ENCODE peak calls at places on chromosomes 11 and 22, in six cellular contexts. One of them, this sample, is unnamed.

GRCh38 chr22:21726650-21727049 is 8.9 kb downstream of the YPEL1 start:
- DNase-seq in endothelial cell of umbilical vein: no peak
- DNase-seq in HepG2: peak
- DNase-seq in A549: peak
- DNase-seq in K562: peak
- DNase-seq in GM12878: no peak
- DNase-seq in this sample: peak

GRCh38 chr11:65262775-65263174 is 1.0 kb downstream of the POLA2 start:
- DNase-seq in A549: no peak
- DNase-seq in K562: peak
- DNase-seq in GM12878: no peak
- DNase-seq in HepG2: no peak
- DNase-seq in endothelial cell of umbilical vein: no peak
- DNase-seq in this sample: peak

GRCh38 chr22:36760716-36761115 is 15.2 kb downstream of the IFT27 start:
- DNase-seq in A549: no peak
- DNase-seq in GM12878: no peak
- DNase-seq in HepG2: no peak
- DNase-seq in endothelial cell of umbilical vein: no peak
- DNase-seq in K562: no peak
- DNase-seq in this sample: no peak

GRCh38 chr11:120956710-120957500 is 67.0 kb upstream of the TBCEL start:
- DNase-seq in GM12878: no peak
- DNase-seq in K562: no peak
- DNase-seq in A549: no peak
- DNase-seq in HepG2: no peak
- DNase-seq in endothelial cell of umbilical vein: no peak
- DNase-seq in this sample: peak

GRCh38 chr11:5593146-5593545 is 3.3 kb upstream of the TRIM6 start:
- DNase-seq in GM12878: no peak
- DNase-seq in K562: no peak
- DNase-seq in A549: no peak
- DNase-seq in endothelial cell of umbilical vein: no peak
- DNase-seq in HepG2: no peak
- DNase-seq in this sample: no peak

GRCh38 chr11:65640483-65641207 is 2.7 kb downstream of the SIPA1 start:
- DNase-seq in A549: no peak
- DNase-seq in HepG2: no peak
- DNase-seq in GM12878: no peak
- DNase-seq in K562: no peak
- DNase-seq in endothelial cell of umbilical vein: no peak
- DNase-seq in this sample: peak

GRCh38 chr22:40605676-40606250 is 30.8 kb downstream of the MRTFA start:
- DNase-seq in HepG2: no peak
- DNase-seq in GM12878: no peak
- DNase-seq in endothelial cell of umbilical vein: no peak
- DNase-seq in K562: no peak
- DNase-seq in A549: no peak
- DNase-seq in this sample: no peak

GRCh38 chr22:20407829-20408228 is 13.9 kb downstream of the ZNF74 start:
- DNase-seq in GM12878: no peak
- DNase-seq in endothelial cell of umbilical vein: no peak
- DNase-seq in K562: peak
- DNase-seq in HepG2: no peak
- DNase-seq in A549: no peak
- DNase-seq in this sample: no peak

GRCh38 chr22:44575344-44576268 is 77.6 kb upstream of the RTL6 start:
- DNase-seq in GM12878: no peak
- DNase-seq in endothelial cell of umbilical vein: no peak
- DNase-seq in K562: no peak
- DNase-seq in HepG2: no peak
- DNase-seq in A549: no peak
- DNase-seq in this sample: peak

GRCh38 chr22:24189249-24190158 is 8.2 kb downstream of the SUSD2 start:
- DNase-seq in GM12878: no peak
- DNase-seq in endothelial cell of umbilical vein: peak
- DNase-seq in HepG2: peak
- DNase-seq in K562: peak
- DNase-seq in A549: peak
- DNase-seq in this sample: peak

GRCh38 chr22:40482886-40483285 is 112.5 kb downstream of the SGSM3 start:
- DNase-seq in A549: no peak
- DNase-seq in K562: no peak
- DNase-seq in endothelial cell of umbilical vein: no peak
- DNase-seq in GM12878: no peak
- DNase-seq in HepG2: no peak
- DNase-seq in this sample: no peak

GRCh38 chr22:27046126-27046525 is 388.7 kb downstream of the MIAT start:
- DNase-seq in A549: no peak
- DNase-seq in K562: no peak
- DNase-seq in HepG2: no peak
- DNase-seq in endothelial cell of umbilical vein: no peak
- DNase-seq in GM12878: no peak
- DNase-seq in this sample: no peak

DNA sequence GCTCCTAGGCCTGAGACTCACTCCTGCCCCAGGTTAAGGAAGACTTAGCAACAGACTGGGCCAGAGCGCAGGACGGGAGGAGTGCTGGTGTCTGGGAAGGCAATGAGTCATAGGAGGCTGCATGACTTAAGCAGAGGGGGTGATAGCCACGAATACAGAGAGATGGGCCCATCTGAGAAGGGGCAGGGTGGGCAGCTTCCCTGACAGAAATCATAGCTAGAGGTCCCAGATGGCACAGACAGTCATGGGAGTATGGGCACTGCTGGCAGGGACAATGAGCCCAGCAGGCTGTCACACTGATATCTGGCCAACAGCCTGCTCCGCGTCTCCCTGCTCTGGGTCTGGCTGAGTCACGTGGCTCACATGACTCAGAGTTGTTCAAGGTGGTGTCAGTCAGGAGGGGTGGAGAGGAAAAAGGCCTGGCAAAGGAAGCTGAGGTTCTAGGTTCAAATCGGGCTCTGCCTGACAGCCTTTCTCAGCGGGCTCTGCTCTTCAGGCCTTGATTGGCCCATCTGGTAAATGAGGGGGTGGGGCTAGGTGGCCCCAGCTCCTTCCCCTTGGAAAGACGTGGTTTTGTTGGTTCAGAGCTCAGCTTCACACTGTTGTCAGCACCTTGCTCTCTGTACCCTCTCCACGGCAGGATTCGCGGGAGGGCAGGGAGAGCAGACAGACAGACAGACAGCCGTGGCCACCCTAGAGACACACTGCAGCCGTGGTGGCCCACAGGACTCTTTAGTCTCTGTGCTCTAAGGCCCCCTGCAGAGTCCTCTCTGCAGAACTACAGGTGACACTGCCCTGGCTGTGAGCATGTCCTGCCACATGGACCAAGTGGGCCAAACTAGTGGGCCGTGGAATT is 47.8 kb downstream of the DBX1 start:
- DNase-seq in HepG2: no peak
- DNase-seq in K562: peak
- DNase-seq in A549: peak
- DNase-seq in GM12878: no peak
- DNase-seq in endothelial cell of umbilical vein: peak
- DNase-seq in this sample: peak
- TF ChIP-seq MYC in HepG2: no peak
- TF ChIP-seq MYC in K562: peak
- TF ChIP-seq MYC in A549: no peak
- TF ChIP-seq MYC in GM12878: no peak
- TF ChIP-seq MYC in endothelial cell of umbilical vein: no peak
- TF ChIP-seq MYC in this sample: no peak

DNA sequence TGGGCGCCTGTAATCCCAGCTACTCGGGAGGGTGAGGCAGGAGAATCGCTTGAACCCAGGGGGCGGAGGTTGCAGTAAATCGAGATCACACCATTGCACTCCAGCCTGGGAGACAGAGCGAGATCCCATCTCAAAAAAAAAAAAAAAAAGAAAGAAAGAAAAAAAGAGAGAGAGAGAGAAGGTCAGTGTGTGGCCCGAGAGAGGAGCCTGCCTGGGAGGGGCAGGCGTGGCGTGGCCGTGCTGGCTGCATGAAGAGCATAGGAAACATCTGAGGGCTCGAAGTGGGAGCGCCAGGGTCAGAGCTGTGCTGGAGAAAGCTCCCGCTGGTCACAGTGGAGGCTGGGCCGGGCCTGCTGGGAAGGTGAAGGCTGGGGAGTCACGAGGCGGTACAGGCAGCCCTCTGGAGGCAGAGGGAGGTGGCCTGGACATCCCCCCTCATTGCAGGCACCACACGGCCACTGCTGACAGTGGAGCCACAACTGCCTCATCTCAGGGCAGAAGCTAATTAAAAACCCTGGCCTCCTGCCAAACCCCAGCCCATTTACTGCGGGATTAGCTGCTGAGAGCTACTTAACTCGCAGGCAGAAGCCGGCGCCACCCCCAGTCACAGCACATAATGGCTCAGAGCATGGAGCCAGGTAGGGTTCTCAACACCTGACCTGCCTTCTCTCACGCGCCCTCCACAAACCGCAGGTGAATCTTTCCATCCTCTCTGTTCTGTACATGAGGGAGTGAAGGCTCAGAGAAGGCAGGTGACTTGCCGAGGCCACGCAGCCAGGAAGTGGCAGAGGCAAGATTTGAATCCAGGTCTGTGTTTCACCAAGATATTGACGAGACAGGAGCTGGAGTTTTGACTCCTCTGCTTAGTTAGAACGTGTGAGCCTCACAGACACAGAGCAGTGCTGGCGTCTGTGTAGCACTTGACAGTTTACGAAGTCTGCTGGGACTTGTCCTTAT is 32.6 kb downstream of the NFAM1 start:
- DNase-seq in endothelial cell of umbilical vein: no peak
- DNase-seq in GM12878: no peak
- DNase-seq in K562: peak
- DNase-seq in HepG2: no peak
- DNase-seq in A549: no peak
- DNase-seq in this sample: peak
- TF ChIP-seq CTCF in endothelial cell of umbilical vein: no peak
- TF ChIP-seq CTCF in GM12878: no peak
- TF ChIP-seq CTCF in K562: no peak
- TF ChIP-seq CTCF in HepG2: peak
- TF ChIP-seq CTCF in A549: no peak
- TF ChIP-seq CTCF in this sample: no peak

GRCh38 chr22:43534916-43535315 is 123.1 kb downstream of the MPPED1 start:
- DNase-seq in HepG2: no peak
- DNase-seq in GM12878: no peak
- DNase-seq in endothelial cell of umbilical vein: no peak
- DNase-seq in K562: no peak
- DNase-seq in A549: no peak
- DNase-seq in this sample: no peak

GRCh38 chr22:43533656-43534428 is 122.0 kb downstream of the MPPED1 start:
- DNase-seq in GM12878: no peak
- DNase-seq in HepG2: no peak
- DNase-seq in endothelial cell of umbilical vein: no peak
- DNase-seq in K562: no peak
- DNase-seq in A549: no peak
- DNase-seq in this sample: no peak

GRCh38 chr22:43535336-43535735 is 123.5 kb downstream of the MPPED1 start:
- DNase-seq in A549: no peak
- DNase-seq in endothelial cell of umbilical vein: no peak
- DNase-seq in HepG2: no peak
- DNase-seq in K562: no peak
- DNase-seq in GM12878: no peak
- DNase-seq in this sample: no peak

GRCh38 chr22:43537019-43537585 is 125.3 kb downstream of the MPPED1 start:
- DNase-seq in HepG2: peak
- DNase-seq in K562: peak
- DNase-seq in GM12878: no peak
- DNase-seq in endothelial cell of umbilical vein: no peak
- DNase-seq in A549: no peak
- DNase-seq in this sample: peak

GRCh38 chr22:43535741-43536140 is 123.9 kb downstream of the MPPED1 start:
- DNase-seq in HepG2: no peak
- DNase-seq in A549: no peak
- DNase-seq in K562: no peak
- DNase-seq in GM12878: no peak
- DNase-seq in endothelial cell of umbilical vein: no peak
- DNase-seq in this sample: no peak
- TF ChIP-seq MYC in HepG2: no peak
- TF ChIP-seq MYC in A549: no peak
- TF ChIP-seq MYC in K562: no peak
- TF ChIP-seq MYC in GM12878: no peak
- TF ChIP-seq MYC in endothelial cell of umbilical vein: no peak
- TF ChIP-seq MYC in this sample: no peak

GRCh38 chr11:102393272-102393730 is 46.3 kb downstream of the BIRC2 start:
- DNase-seq in GM12878: no peak
- DNase-seq in A549: no peak
- DNase-seq in K562: no peak
- DNase-seq in HepG2: peak
- DNase-seq in endothelial cell of umbilical vein: no peak
- DNase-seq in this sample: peak
- TF ChIP-seq CTCF in GM12878: no peak
- TF ChIP-seq CTCF in A549: no peak
- TF ChIP-seq CTCF in K562: no peak
- TF ChIP-seq CTCF in HepG2: no peak
- TF ChIP-seq CTCF in endothelial cell of umbilical vein: no peak
- TF ChIP-seq CTCF in this sample: no peak

DNA sequence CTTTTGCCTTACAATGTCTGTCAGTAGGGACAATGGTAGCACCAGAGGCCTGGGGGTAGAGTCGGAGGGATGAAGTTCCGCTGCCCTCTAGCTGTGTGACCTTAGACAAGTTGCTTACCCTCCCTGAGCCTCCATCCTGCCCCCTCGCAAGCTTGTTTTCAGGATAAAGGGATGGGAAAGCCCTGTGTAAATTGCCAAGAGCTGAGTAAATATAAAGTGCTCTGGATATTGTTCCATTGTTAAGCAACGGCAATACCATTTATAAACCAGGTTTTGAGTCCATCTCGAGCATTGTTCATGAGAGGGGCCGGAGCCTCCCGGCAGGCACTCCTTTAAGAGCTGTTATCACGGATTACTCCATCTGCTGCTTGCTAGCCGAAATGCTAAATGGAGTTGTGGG is 72.9 kb downstream of the ZBTB16 start:
- DNase-seq in GM12878: no peak
- DNase-seq in HepG2: no peak
- DNase-seq in K562: no peak
- DNase-seq in A549: no peak
- DNase-seq in endothelial cell of umbilical vein: no peak
- DNase-seq in this sample: no peak
- TF ChIP-seq MYC in GM12878: no peak
- TF ChIP-seq MYC in HepG2: no peak
- TF ChIP-seq MYC in K562: no peak
- TF ChIP-seq MYC in A549: no peak
- TF ChIP-seq MYC in endothelial cell of umbilical vein: no peak
- TF ChIP-seq MYC in this sample: no peak

GRCh38 chr11:14309425-14310192 is 49.4 kb downstream of the RRAS2 start:
- DNase-seq in GM12878: no peak
- DNase-seq in endothelial cell of umbilical vein: no peak
- DNase-seq in K562: no peak
- DNase-seq in A549: no peak
- DNase-seq in HepG2: no peak
- DNase-seq in this sample: no peak

GRCh38 chr11:14306481-14306880 is 52.5 kb downstream of the RRAS2 start:
- DNase-seq in endothelial cell of umbilical vein: no peak
- DNase-seq in GM12878: no peak
- DNase-seq in HepG2: no peak
- DNase-seq in A549: peak
- DNase-seq in K562: no peak
- DNase-seq in this sample: no peak

GRCh38 chr11:14308114-14308896 is 50.7 kb downstream of the RRAS2 start:
- DNase-seq in K562: peak
- DNase-seq in GM12878: no peak
- DNase-seq in endothelial cell of umbilical vein: peak
- DNase-seq in A549: peak
- DNase-seq in HepG2: peak
- DNase-seq in this sample: peak

GRCh38 chr11:14310696-14311095 is 48.3 kb downstream of the RRAS2 start:
- DNase-seq in endothelial cell of umbilical vein: peak
- DNase-seq in HepG2: no peak
- DNase-seq in K562: no peak
- DNase-seq in A549: no peak
- DNase-seq in GM12878: no peak
- DNase-seq in this sample: no peak

GRCh38 chr11:14308897-14309387 is 50.0 kb downstream of the RRAS2 start:
- DNase-seq in A549: no peak
- DNase-seq in HepG2: no peak
- DNase-seq in K562: no peak
- DNase-seq in GM12878: no peak
- DNase-seq in endothelial cell of umbilical vein: no peak
- DNase-seq in this sample: no peak
- TF ChIP-seq CTCF in A549: no peak
- TF ChIP-seq CTCF in HepG2: no peak
- TF ChIP-seq CTCF in K562: no peak
- TF ChIP-seq CTCF in GM12878: no peak
- TF ChIP-seq CTCF in endothelial cell of umbilical vein: no peak
- TF ChIP-seq CTCF in this sample: no peak

This sample was measured in NB4.